ENCODE peak calls at places on chromosome 3, in four cellular contexts. J, P, M and O are unnamed samples.

GRCh38 chr3:47573190-47574172 is 5.2 kb downstream of the CSPG5 start:
- DNase-seq in J (no peak), P (peak; percentile 56), M (no peak), O (no peak)

GRCh38 chr3:160373655-160374054 is 25.4 kb downstream of the IFT80 start:
- DNase-seq in J (no peak), P (no peak), M (no peak), O (no peak)

GRCh38 chr3:197117107-197117506 is 87.5 kb upstream of the MELTF start:
- DNase-seq in J (no peak), P (no peak), M (peak; percentile 18), O (no peak)

GRCh38 chr3:69283496-69283895 is 102.4 kb downstream of the FRMD4B start:
- DNase-seq in J (no peak), P (no peak), M (no peak), O (no peak)

GRCh38 chr3:146334151-146334550 is 83.2 kb upstream of the PLSCR4 start:
- DNase-seq in J (peak; percentile 30), P (no peak), M (no peak), O (no peak)

GRCh38 chr3:189710620-189711388 is 79.6 kb downstream of the TP63 start:
- DNase-seq in J (no peak), P (no peak), M (peak; percentile 82), O (no peak)

GRCh38 chr3:58556761-58557181 is 19.8 kb upstream of the ACOX2 start:
- DNase-seq in J (no peak), P (no peak), M (no peak), O (no peak)

GRCh38 chr3:106822204-106822603 is 555.0 kb upstream of the CCDC54 start:
- DNase-seq in J (no peak), P (no peak), M (no peak), O (no peak)

GRCh38 chr3:124363451-124363850 is 366.8 kb upstream of the UMPS start:
- DNase-seq in J (no peak), P (no peak), M (no peak), O (no peak)

GRCh38 chr3:69612791-69613190 is 126.5 kb upstream of the MITF start:
- DNase-seq in J (no peak), P (no peak), M (peak; percentile 1), O (no peak)

GRCh38 chr3:157067114-157067513 is 92.8 kb downstream of the CCNL1 start:
- DNase-seq in J (no peak), P (no peak), M (peak; percentile 62), O (no peak)

GRCh38 chr3:144286235-144286910 is 314.8 kb downstream of the DIPK2A start:
- DNase-seq in J (no peak), P (no peak), M (no peak), O (no peak)